ENCODE peak calls at places on chromosomes 13 and 19, in ten cellular contexts. X is PC-9, P is heart right ventricle, H is left lung, G is cardiac muscle cell, R is upper lobe of left lung, T is body of pancreas, D is colonic mucosa, E is BE2C, C is adrenal gland. S is an unnamed sample. For H3K36me3, the result is how much of the 10 kb centered on the place peaks cover.

GRCh38 chr19:34235425-34235940 is 18.9 kb upstream of the GARRE1 start:
- DNase-seq in R (no peak), T (no peak), E (no peak), H (no peak), P (no peak), C (no peak), X (no peak), D (no peak), G (no peak), S (no peak)

GRCh38 chr13:107866666-107867623 is 348.4 kb downstream of the LIG4 start:
- DNase-seq in G (peak), T (peak), X (no peak), C (no peak), R (peak), P (peak), E (peak), H (peak), D (no peak), S (no peak)

GRCh38 chr19:7614859-7615741 is 14.2 kb downstream of the XAB2 start:
- DNase-seq in H (no peak), G (no peak), R (peak), C (no peak), D (no peak), X (peak), E (no peak), P (no peak), T (no peak), S (no peak)

GRCh38 chr13:24308068-24308445 is 1.3 kb upstream of the C1QTNF9 start:
- DNase-seq in G (no peak), E (no peak), R (peak), X (no peak), H (no peak), P (peak), D (no peak), C (no peak), T (no peak), S (no peak)

GRCh38 chr19:33297401-33298145 is 4.8 kb downstream of the CEBPA start:
- DNase-seq in C (no peak), T (no peak), R (no peak), G (no peak), H (no peak), X (no peak), P (no peak), E (no peak), D (no peak), S (no peak)

GRCh38 chr19:19513671-19514070 is 1.7 kb downstream of the TSSK6 start:
- DNase-seq in D (no peak), E (no peak), T (no peak), X (no peak), G (no peak), P (no peak), H (no peak), C (no peak), R (peak), S (no peak)

GRCh38 chr13:47794963-47795362 is 206.1 kb downstream of the SUCLA2 start:
- DNase-seq in C (no peak), X (no peak), E (peak), R (no peak), T (no peak), D (no peak), P (no peak), G (no peak), H (no peak), S (no peak)

GRCh38 chr19:35719402-35720162 is 1.8 kb downstream of the KMT2B start:
- DNase-seq in P (no peak), C (no peak), X (no peak), D (no peak), E (no peak), T (no peak), H (peak), G (no peak), R (peak), S (no peak)

GRCh38 chr13:43963726-43964125 is 84.0 kb downstream of the LACC1 start:
- DNase-seq in E (no peak), R (no peak), C (no peak), T (no peak), X (no peak), P (no peak), D (no peak), H (no peak), G (peak), S (no peak)
- TF ChIP-seq CTCF in E (peak), R (no peak), C (no peak), T (no peak), X (no peak), P (no peak), D (no peak), H (no peak), G (no peak), S (no peak)

DNA sequence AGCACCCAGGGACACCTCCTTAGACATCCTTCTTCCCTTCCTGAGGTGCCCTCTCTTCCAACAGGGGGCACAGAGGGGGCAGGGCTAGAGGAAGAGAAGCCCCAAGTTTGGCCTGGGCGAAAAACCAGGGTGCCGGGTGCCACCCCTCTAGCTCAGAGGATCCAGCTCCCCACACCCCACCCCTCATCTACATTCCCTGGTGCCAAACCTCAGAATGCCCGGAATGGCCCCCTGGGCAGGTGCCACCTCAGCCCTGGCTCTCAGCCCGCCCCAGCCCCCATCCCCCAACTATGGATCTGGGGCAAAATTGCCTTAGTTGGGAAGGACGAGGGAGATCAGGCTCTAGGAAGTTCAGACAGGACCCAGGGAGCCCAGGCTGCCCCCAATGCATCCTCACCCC is 2.0 kb downstream of the CNN1 start:
- DNase-seq in C (no peak), X (no peak), E (no peak), R (peak), D (no peak), G (no peak), P (no peak), H (no peak), T (peak), S (no peak)
- H3K4me3 ChIP-seq in C (no peak), X (no peak), E (no peak), R (no peak), D (no peak), G (no peak), P (no peak), H (no peak), T (no peak), S (no peak)

DNA sequence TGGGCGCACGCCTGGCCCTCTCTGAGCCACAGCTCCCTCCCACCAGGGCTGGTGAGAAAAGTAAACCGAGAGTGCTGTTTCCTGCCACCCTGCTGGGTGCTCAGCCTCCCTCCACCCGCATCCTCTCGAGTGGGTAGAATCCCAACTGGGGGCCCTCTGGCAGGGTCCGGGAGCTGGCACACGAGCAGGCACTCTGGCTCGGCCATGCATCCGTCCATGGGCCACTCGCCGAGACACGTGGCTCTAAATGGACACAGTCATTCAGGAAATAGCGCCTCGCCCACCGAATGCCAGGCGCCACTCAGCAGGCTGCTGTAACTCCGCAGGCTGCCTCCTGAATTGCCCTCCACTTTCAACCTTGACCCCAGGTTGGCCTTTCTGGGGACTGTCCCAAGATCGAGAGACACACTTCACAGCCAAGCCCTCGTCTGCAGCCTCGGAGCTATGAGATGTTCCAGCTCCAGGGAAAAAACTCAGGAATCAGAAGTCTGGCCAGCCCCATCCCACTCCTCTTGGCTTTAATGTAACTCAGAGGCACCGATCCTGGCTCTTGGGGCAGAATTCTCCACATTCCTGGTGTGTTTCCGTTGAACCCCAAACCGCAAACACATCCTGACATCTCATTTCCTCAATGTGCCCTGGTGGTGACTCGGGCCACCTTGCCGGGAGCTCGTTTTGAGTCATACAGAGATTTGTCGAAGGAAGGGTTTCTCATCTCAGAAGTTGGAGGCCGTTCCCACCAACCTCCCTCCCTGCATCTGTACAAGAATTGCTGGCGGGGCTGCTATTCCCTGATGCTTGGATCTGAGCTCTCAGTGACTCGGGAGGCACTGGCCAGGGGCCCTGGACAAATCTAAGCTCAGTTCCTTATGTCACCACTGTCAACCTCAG is 14.1 kb downstream of the KLF2 start:
- DNase-seq in T (no peak), E (no peak), G (no peak), X (peak), P (no peak), R (peak), C (peak), D (no peak), H (peak), S (peak)
- H3K36me3 ChIP-seq in T (under half), E (under half), G (under half), X (under half), P (under half), R (under half), C (under half), D (under half), H (under half), S (under half)

GRCh38 chr13:113740661-113741060 is 18.4 kb upstream of the TMEM255B start:
- DNase-seq in X (no peak), P (no peak), C (no peak), H (peak), R (no peak), E (no peak), D (no peak), G (no peak), T (peak), S (no peak)

GRCh38 chr13:113742445-113743120 is 16.4 kb upstream of the TMEM255B start:
- DNase-seq in C (no peak), R (no peak), D (no peak), P (no peak), E (peak), G (no peak), T (peak), X (no peak), H (peak), S (peak)

GRCh38 chr13:113741101-113741731 is 17.8 kb upstream of the TMEM255B start:
- DNase-seq in T (peak), R (no peak), P (no peak), E (no peak), X (no peak), C (no peak), H (peak), D (no peak), G (no peak), S (no peak)

GRCh38 chr13:113743366-113744195 is 15.4 kb upstream of the TMEM255B start:
- DNase-seq in C (no peak), D (no peak), X (no peak), E (peak), T (peak), H (peak), R (no peak), P (no peak), G (no peak), S (no peak)

GRCh38 chr13:113742000-113742441 is 17.0 kb upstream of the TMEM255B start:
- DNase-seq in E (peak), H (peak), D (peak), P (no peak), R (no peak), G (peak), T (peak), C (no peak), X (peak), S (peak)
- TF ChIP-seq CTCF in E (peak), H (no peak), D (no peak), P (no peak), R (no peak), G (peak), T (peak), C (peak), X (no peak), S (peak)